ENCODE peak calls at places on chromosomes 6 and 20, in seven cellular contexts. S is AG04450, L is epithelial cell of esophagus, C is adipocyte, P is mammary epithelial cell, I is A549, X is hepatocyte. D is an unnamed sample.

GRCh38 chr6:132734694-132735236 is 20.9 kb upstream of the VNN1 start:
- DNase-seq in L (peak; percentile 96), P (peak; percentile 26), X (peak; percentile 37), S (peak; percentile 67), I (no peak), C (peak; percentile 91), D (no peak)

GRCh38 chr6:26576929-26577719 is 19.6 kb upstream of the ABT1 start:
- DNase-seq in X (peak; percentile 69), C (peak; percentile 72), I (no peak), P (peak; percentile 78), L (peak; percentile 81), S (no peak), D (peak; percentile 81)

GRCh38 chr6:149031545-149032317 is 284.9 kb downstream of the UST start:
- DNase-seq in S (peak; percentile 77), I (peak; percentile 70), P (peak; percentile 79), L (peak; percentile 85), X (no peak), C (peak; percentile 52), D (no peak)

GRCh38 chr6:118892248-118893094 is 1.5 kb upstream of the ASF1A start:
- DNase-seq in C (no peak), P (no peak), S (no peak), L (no peak), X (no peak), I (no peak), D (no peak)

GRCh38 chr20:10619427-10619826 is 54.4 kb downstream of the JAG1 start:
- DNase-seq in I (no peak), L (peak; percentile 93), X (peak; percentile 40), P (peak; percentile 94), C (peak; percentile 92), S (no peak), D (no peak)

GRCh38 chr6:18213439-18213838 is 50.9 kb downstream of the DEK start:
- DNase-seq in C (no peak), S (no peak), L (no peak), P (no peak), X (no peak), I (no peak), D (no peak)

GRCh38 chr20:37142708-37143107 is 36.4 kb upstream of the RPN2 start:
- DNase-seq in S (no peak), I (no peak), X (peak; percentile 22), C (peak; percentile 45), P (no peak), L (peak; percentile 17), D (no peak)

GRCh38 chr20:20546402-20546801 is 166.0 kb downstream of the RALGAPA2 start:
- DNase-seq in L (peak; percentile 92), I (no peak), S (no peak), C (no peak), P (peak; percentile 48), X (no peak), D (no peak)

GRCh38 chr20:3406481-3407425 is 716 bp downstream of the DNAAF9 start:
- DNase-seq in X (peak; percentile 76), P (peak; percentile 40), I (peak; percentile 64), L (peak; percentile 50), S (no peak), C (peak; percentile 88), D (no peak)

GRCh38 chr6:135081966-135082365 is 27.3 kb upstream of the HBS1L start:
- DNase-seq in S (no peak), I (no peak), X (no peak), L (no peak), C (no peak), P (no peak), D (no peak)

GRCh38 chr6:135086414-135086764 is 31.8 kb upstream of the HBS1L start:
- DNase-seq in L (no peak), I (no peak), X (no peak), P (no peak), C (no peak), S (no peak), D (no peak)

GRCh38 chr6:135085700-135086413 is 31.2 kb upstream of the HBS1L start:
- DNase-seq in S (no peak), C (no peak), P (no peak), I (no peak), X (no peak), L (no peak), D (no peak)

GRCh38 chr6:135084916-135085269 is 30.3 kb upstream of the HBS1L start:
- DNase-seq in S (no peak), C (no peak), L (no peak), X (no peak), I (no peak), P (no peak), D (no peak)

GRCh38 chr6:135083992-135084915 is 29.6 kb upstream of the HBS1L start:
- DNase-seq in C (no peak), L (no peak), X (no peak), S (no peak), I (no peak), P (no peak), D (no peak)
- H3K4me3 ChIP-seq in C (no peak overlapping the region), L (no peak overlapping the region), X (no peak overlapping the region), S (no peak overlapping the region), I (no peak overlapping the region), P (no peak overlapping the region), D (no peak overlapping the region)

GRCh38 chr20:34709836-34710567 is 5.9 kb downstream of the TP53INP2 start:
- DNase-seq in I (peak; percentile 84), X (peak; percentile 87), S (no peak), C (peak; percentile 85), L (peak; percentile 67), P (no peak), D (peak; percentile 23)

GRCh38 chr20:34710861-34711574 is 6.9 kb downstream of the TP53INP2 start:
- DNase-seq in P (no peak), S (no peak), X (no peak), L (no peak), C (no peak), I (no peak), D (no peak)

GRCh38 chr20:34711813-34712430 is 7.8 kb downstream of the TP53INP2 start:
- DNase-seq in P (no peak), C (no peak), S (no peak), I (no peak), X (no peak), L (no peak), D (no peak)

GRCh38 chr20:34709044-34709835 is 5.1 kb downstream of the TP53INP2 start:
- DNase-seq in P (peak; percentile 32), I (peak; percentile 86), L (peak; percentile 70), C (peak; percentile 91), S (no peak), X (peak; percentile 88), D (peak; percentile 58)

GRCh38 chr20:34710568-34710839 is 6.4 kb downstream of the TP53INP2 start:
- DNase-seq in P (no peak), C (no peak), X (no peak), I (no peak), S (no peak), L (no peak), D (no peak)
- H3K4me3 ChIP-seq in P (no peak overlapping the region), C (no peak overlapping the region), X (no peak overlapping the region), I (peak overlapping the region; percentile 64), S (peak overlapping the region; percentile 58), L (peak overlapping the region; percentile 40), D (peak overlapping the region; percentile 64)

GRCh38 chr6:6629416-6629815 is 40.9 kb downstream of the LY86 start:
- DNase-seq in X (no peak), P (no peak), C (peak; percentile 2), S (no peak), I (no peak), L (no peak), D (no peak)

GRCh38 chr6:6622557-6622956 is 34.0 kb downstream of the LY86 start:
- DNase-seq in L (no peak), C (no peak), X (no peak), I (no peak), P (no peak), S (no peak), D (no peak)

GRCh38 chr6:6624269-6624668 is 35.7 kb downstream of the LY86 start:
- DNase-seq in C (no peak), P (no peak), X (no peak), L (no peak), S (no peak), I (no peak), D (no peak)

GRCh38 chr6:6623553-6623952 is 35.0 kb downstream of the LY86 start:
- DNase-seq in L (no peak), I (no peak), C (no peak), X (no peak), P (no peak), S (no peak), D (no peak)

DNA sequence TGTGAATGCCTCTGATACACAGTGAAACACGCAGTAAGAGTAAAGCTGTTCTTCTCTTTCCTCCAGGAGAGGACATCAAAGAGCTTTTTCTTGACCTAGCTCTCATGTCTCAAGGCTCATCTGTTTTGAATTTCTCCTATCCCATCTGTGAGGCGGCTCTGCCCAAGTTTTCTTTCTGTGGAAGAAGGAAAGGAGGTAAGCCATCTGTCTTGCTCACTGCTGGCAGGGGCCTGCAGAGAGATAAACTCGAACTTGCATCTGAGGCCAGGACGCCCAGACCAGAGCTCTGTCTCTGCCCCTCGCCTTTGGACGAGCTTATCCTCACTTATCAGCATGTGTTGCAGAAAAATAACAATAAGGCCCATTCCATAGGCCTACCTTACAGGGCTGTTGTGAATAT is 37.7 kb downstream of the LY86 start:
- DNase-seq in P (no peak), L (no peak), S (no peak), C (no peak), X (no peak), I (no peak), D (no peak)
- H3K4me3 ChIP-seq in P (no peak overlapping the region), L (no peak overlapping the region), S (no peak overlapping the region), C (no peak overlapping the region), X (no peak overlapping the region), I (no peak overlapping the region), D (no peak overlapping the region)

DNA sequence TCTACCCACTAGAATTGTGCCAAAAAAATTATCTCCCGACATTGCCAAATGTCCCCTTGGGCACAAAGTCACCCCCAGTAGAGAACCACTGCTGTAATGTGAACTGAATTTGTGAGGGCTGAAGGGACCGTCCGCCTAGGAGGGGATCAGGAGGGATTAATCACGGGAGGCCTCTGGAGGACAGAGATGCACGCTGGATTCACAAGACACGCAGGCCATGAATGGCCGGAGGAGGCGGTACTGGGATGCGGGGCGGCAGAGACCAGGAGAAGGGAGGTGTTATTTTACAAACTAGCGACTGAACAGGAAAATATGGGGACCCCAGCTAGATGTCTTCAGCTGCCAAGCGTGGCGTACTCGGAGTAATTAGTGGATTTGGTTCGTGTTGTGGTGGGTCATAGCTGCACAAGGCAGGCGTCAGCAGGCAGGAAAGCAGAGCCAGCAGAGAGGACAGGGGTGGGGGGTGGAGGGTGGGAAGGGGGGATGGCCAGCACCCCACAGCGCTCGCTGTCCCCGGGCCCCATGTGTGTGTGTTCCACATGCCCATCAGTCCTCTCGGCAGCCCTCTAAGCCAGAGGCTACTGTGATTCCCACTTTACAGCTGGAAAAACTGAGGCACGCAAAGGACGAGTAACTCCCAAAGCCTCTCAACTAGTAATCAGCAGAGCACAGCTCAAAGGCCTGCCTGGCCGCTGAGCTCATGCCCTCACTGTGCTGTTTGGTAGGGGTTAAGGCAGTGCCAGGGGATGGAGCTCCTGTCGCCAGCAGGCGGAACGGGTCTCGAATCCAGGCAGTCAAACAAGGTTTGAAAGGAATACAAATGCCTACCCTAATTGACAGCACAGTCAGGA is 175.0 kb downstream of the ZDHHC14 start:
- DNase-seq in C (no peak), P (no peak), S (no peak), X (no peak), L (no peak), I (no peak), D (no peak)
- H3K4me3 ChIP-seq in C (no peak overlapping the region), P (no peak overlapping the region), S (no peak overlapping the region), X (no peak overlapping the region), L (no peak overlapping the region), I (no peak overlapping the region), D (no peak overlapping the region)

GRCh38 chr6:147674794-147675193 is 166.3 kb downstream of the SAMD5 start:
- DNase-seq in P (no peak), I (no peak), S (no peak), L (no peak), C (no peak), X (no peak), D (no peak)
- H3K4me3 ChIP-seq in P (no peak overlapping the region), I (no peak overlapping the region), S (no peak overlapping the region), L (no peak overlapping the region), C (no peak overlapping the region), X (no peak overlapping the region), D (no peak overlapping the region)